ENCODE peak calls at places on chromosomes 12 and 14, in six cellular contexts. E is upper lobe of right lung, T is RWPE1, W is astrocyte of the spinal cord, Z is SK-N-SH, I is activated B cell treated with CpG ODN at 0.5 μM for 24 hours. F is an unnamed sample.

GRCh38 chr14:23364604-23365352 is at the start of gene EFS:
- DNase-seq in E (no peak), T (no peak), W (peak; percentile 9), Z (peak; percentile 75), I (no peak), F (no peak)

GRCh38 chr12:81450920-81451739 is 308.0 kb downstream of the PPFIA2 start:
- DNase-seq in E (no peak), T (peak; percentile 42), W (peak; percentile 77), Z (peak; percentile 56), I (no peak), F (peak; percentile 23)

GRCh38 chr14:33791971-33792370 is 158.9 kb downstream of the EGLN3 start:
- DNase-seq in E (no peak), T (no peak), W (no peak), Z (no peak), I (no peak), F (no peak)

GRCh38 chr12:2376855-2377657 is 324.3 kb downstream of the CACNA1C start:
- DNase-seq in E (no peak), T (no peak), W (no peak), Z (no peak), I (no peak), F (no peak)

GRCh38 chr12:54017027-54017788 is 8.4 kb downstream of the HOXC8 start:
- DNase-seq in E (no peak), T (peak; percentile 59), W (no peak), Z (peak; percentile 71), I (no peak), F (no peak)

GRCh38 chr14:104975481-104976197 is 2.5 kb downstream of the AHNAK2 start:
- DNase-seq in E (no peak), T (no peak), W (no peak), Z (peak; percentile 62), I (no peak), F (no peak)

GRCh38 chr14:100333867-100334266 is 10.7 kb downstream of the SLC25A47 start:
- DNase-seq in E (peak; percentile 8), T (no peak), W (no peak), Z (no peak), I (no peak), F (no peak)

GRCh38 chr14:99454246-99454645 is 26.4 kb downstream of the SETD3 start:
- DNase-seq in E (no peak), T (no peak), W (no peak), Z (no peak), I (no peak), F (no peak)

GRCh38 chr14:73771848-73772705 is 57.9 kb upstream of the PNMA1 start:
- DNase-seq in E (peak; percentile 86), T (peak; percentile 71), W (peak; percentile 69), Z (peak; percentile 79), I (peak; percentile 60), F (no peak)

GRCh38 chr14:103511022-103511693 is 11.5 kb downstream of the CKB start:
- DNase-seq in E (peak; percentile 65), T (no peak), W (no peak), Z (no peak), I (no peak), F (no peak)

GRCh38 chr14:23436327-23437141 is 1.1 kb upstream of the MYH7 start:
- DNase-seq in E (no peak), T (no peak), W (no peak), Z (no peak), I (no peak), F (peak; percentile 49)

GRCh38 chr14:104665663-104666522 is 23.5 kb upstream of the INF2 start:
- DNase-seq in E (peak; percentile 77), T (no peak), W (no peak), Z (no peak), I (no peak), F (peak; percentile 56)

GRCh38 chr12:131990980-131991305 is 41.2 kb downstream of the EP400 start:
- DNase-seq in E (no peak), T (no peak), W (no peak), Z (no peak), I (no peak), F (no peak)

GRCh38 chr12:82468563-82468962 is 110.2 kb downstream of the METTL25 start:
- DNase-seq in E (no peak), T (no peak), W (no peak), Z (no peak), I (no peak), F (no peak)
- TF ChIP-seq CTCF in E (no peak), T (no peak), W (no peak), Z (no peak), I (no peak), F (no peak)

GRCh38 chr12:26091837-26092236 is 33.0 kb downstream of the BHLHE41 start:
- DNase-seq in E (no peak), T (no peak), W (peak; percentile 19), Z (peak; percentile 40), I (no peak), F (no peak)
- TF ChIP-seq CTCF in E (no peak), T (no peak), W (peak; percentile 45), Z (peak; percentile 34), I (no peak), F (peak; percentile 47)

DNA sequence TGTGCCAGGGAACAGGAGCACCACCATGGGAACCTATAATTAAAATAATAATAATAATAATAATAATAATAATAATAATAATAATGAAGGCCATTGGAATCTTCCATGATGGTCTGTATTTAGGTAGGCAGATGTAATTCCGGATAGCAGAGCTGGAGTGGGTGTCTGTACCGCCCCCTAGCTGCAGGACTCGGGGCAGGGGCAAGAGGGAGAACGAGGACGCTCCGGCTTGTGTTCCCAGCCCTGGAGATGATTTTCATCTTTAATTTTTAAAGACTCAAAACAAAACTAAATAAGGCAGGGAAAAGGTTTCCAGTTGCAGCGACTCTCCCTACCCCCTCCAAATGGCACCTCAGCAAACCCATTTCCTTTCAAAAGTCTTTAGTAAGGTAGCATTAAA is 501.1 kb downstream of the VRK1 start:
- DNase-seq in E (no peak), T (no peak), W (no peak), Z (peak; percentile 4), I (no peak), F (no peak)
- TF ChIP-seq CTCF in E (no peak), T (no peak), W (peak; percentile 7), Z (peak; percentile 31), I (no peak), F (peak; percentile 36)

GRCh38 chr14:43795600-43796228 is 711.4 kb downstream of the FSCB start:
- DNase-seq in E (no peak), T (no peak), W (peak; percentile 8), Z (no peak), I (no peak), F (no peak)
- TF ChIP-seq CTCF in E (no peak), T (no peak), W (peak; percentile 26), Z (peak; percentile 23), I (no peak), F (peak; percentile 68)

GRCh38 chr14:21863289-21863688 is 189.7 kb upstream of the OR4E1 start:
- DNase-seq in E (no peak), T (no peak), W (no peak), Z (no peak), I (no peak), F (no peak)

GRCh38 chr14:21861153-21861552 is 187.5 kb upstream of the OR4E1 start:
- DNase-seq in E (no peak), T (no peak), W (no peak), Z (no peak), I (no peak), F (no peak)

GRCh38 chr14:21860172-21860571 is 186.6 kb upstream of the OR4E1 start:
- DNase-seq in E (no peak), T (no peak), W (no peak), Z (peak; percentile 5), I (no peak), F (no peak)
- TF ChIP-seq CTCF in E (peak; percentile 49), T (peak; percentile 7), W (peak; percentile 47), Z (peak; percentile 58), I (no peak), F (peak; percentile 51)

DNA sequence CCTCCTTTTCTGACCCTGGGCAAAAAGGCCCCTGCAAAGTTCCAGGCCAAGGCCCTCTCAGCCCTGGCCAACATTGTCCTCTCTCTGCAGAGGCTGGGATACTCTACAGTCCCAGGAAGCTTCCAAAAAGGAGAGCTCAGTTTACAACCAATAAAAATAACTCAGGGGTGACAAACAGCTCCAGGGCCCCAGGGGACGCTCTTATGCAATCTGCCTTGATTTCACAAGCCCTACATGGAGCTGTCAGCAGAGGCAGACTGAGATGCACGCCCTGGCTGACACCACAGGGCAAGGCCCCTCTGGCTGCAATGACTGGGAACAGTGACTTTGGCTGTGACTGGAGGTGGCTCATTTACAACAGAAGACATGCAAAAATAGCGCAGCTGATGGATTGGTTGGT is 129.0 kb upstream of the MED13L start:
- DNase-seq in E (peak; percentile 75), T (peak; percentile 80), W (no peak), Z (no peak), I (no peak), F (no peak)
- TF ChIP-seq CTCF in E (peak; percentile 9), T (no peak), W (no peak), Z (no peak), I (no peak), F (no peak)

DNA sequence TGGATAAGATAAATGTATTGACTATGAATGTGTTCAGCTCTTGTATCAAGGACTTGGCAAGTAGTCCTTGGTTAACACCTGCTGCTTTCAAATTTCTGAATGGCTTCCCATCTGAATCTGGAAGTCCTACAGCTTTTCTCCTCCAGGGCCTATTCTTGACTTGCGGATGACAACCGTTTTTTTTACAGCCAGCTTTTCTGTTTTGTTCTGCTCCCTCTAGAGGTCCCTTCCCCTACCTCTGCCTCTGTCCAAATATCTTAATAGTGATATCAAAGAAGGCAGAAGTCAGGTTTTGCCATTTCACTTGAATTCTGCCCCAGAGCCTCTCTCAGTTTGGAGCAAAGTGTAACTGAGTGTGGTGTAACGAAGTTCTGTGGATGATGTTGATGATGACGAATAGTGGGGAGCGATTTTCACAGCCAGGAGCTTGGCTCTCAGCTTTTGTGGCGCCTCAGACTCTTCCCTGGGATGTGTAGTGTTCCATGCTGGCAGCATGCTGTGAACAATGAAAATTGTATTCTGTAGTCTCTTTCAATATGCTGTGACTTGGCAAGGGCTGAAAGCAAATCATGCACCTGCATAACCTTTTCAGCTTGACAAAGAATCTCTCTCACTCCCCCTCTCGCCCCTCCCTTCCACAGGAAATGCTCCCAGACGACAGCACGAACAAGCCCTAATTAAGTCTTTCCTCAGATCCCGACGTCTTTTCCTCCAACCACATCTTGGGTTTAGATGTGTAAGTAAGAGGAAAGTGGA is 5.0 kb upstream of the SLC4A8 start:
- DNase-seq in E (no peak), T (no peak), W (no peak), Z (no peak), I (no peak), F (no peak)
- TF ChIP-seq CTCF in E (no peak), T (no peak), W (peak; percentile 11), Z (no peak), I (no peak), F (no peak)

DNA sequence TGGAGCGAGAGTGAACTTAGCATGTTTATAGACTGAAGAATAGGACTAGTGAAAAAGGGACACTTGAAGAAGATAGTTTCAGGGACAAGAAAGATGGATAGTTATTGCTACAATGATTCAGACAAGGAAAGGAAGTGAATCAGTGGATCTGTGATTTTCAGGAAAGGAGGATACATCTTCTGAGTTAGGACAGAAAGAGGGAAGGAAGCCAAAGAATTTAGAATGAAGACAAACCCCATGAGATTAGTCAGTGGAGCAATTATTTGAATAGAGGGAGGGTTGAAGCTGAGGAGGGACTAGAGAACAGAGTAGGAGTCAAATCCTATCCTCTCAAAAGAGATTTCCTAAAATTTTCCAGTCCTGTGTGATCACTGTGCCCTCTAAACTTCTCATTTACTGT is 282.7 kb downstream of the AKAP6 start:
- DNase-seq in E (no peak), T (peak; percentile 62), W (peak; percentile 77), Z (no peak), I (no peak), F (no peak)
- TF ChIP-seq CTCF in E (no peak), T (no peak), W (no peak), Z (no peak), I (no peak), F (no peak)

GRCh38 chr12:25924535-25925001 is 33.9 kb upstream of the RASSF8 start:
- DNase-seq in E (no peak), T (peak; percentile 57), W (no peak), Z (no peak), I (no peak), F (no peak)
- TF ChIP-seq CTCF in E (no peak), T (no peak), W (no peak), Z (no peak), I (no peak), F (no peak)